ENCODE peak calls at places on chromosomes 7 and 10, in four cellular contexts. O is GM12878, F is HCT116, B is H1. I is an unnamed sample.

GRCh38 chr7:464712-465461 is 54.8 kb downstream of the PDGFA start:
- DNase-seq in F (no peak), B (no peak), O (no peak), I (no peak)

GRCh38 chr10:119416855-119417254 is 125.7 kb downstream of the RGS10 start:
- DNase-seq in F (peak; percentile 58), O (peak; percentile 15), B (peak; percentile 36), I (peak; percentile 72)

GRCh38 chr7:5625938-5626337 is 155.5 kb downstream of the RNF216 start:
- DNase-seq in B (no peak), F (peak; percentile 3), O (no peak), I (peak; percentile 58)

GRCh38 chr7:100546129-100546867 is 7.3 kb downstream of the AGFG2 start:
- DNase-seq in B (no peak), F (no peak), O (no peak), I (no peak)

GRCh38 chr10:122591736-122592135 is 31.2 kb downstream of the DMBT1 start:
- DNase-seq in O (no peak), F (no peak), B (no peak), I (no peak)

GRCh38 chr7:4683043-4683883 is 1.2 kb downstream of the FOXK1 start:
- DNase-seq in B (no peak), F (no peak), O (no peak), I (peak; percentile 51)

GRCh38 chr7:42940985-42941847 is 9.0 kb downstream of the MRPL32 start:
- DNase-seq in B (peak; percentile 65), F (peak; percentile 51), O (peak; percentile 48), I (peak; percentile 89)

GRCh38 chr10:127145173-127145572 is 51.2 kb downstream of the INSYN2A start:
- DNase-seq in B (no peak), F (peak; percentile 24), O (no peak), I (no peak)

GRCh38 chr7:116535416-116535815 is 10.6 kb downstream of the CAV1 start:
- DNase-seq in F (no peak), O (no peak), B (no peak), I (no peak)

GRCh38 chr10:119104653-119105024 is 726 bp downstream of the DENND10 start:
- DNase-seq in O (no peak), B (no peak), F (no peak), I (no peak)

GRCh38 chr7:125061776-125062397 is 132.3 kb upstream of the POT1 start:
- DNase-seq in B (no peak), F (peak; percentile 35), O (no peak), I (peak; percentile 41)

GRCh38 chr7:39042706-39043105 is 65.0 kb downstream of the POU6F2 start:
- DNase-seq in O (no peak), B (no peak), F (no peak), I (no peak)

GRCh38 chr10:78459639-78460037 is 426.0 kb downstream of the RPS24 start:
- DNase-seq in F (no peak), B (no peak), O (no peak), I (no peak)

GRCh38 chr10:6878067-6878412 is 298.0 kb upstream of the PRKCQ start:
- DNase-seq in O (no peak), F (no peak), B (peak; percentile 21), I (no peak)

GRCh38 chr10:44911081-44911540 is at the start of gene TMEM72:
- DNase-seq in F (no peak), B (no peak), O (no peak), I (peak; percentile 65)

GRCh38 chr10:25641576-25641975 is 292.5 kb upstream of the MYO3A start:
- DNase-seq in O (no peak), B (no peak), F (no peak), I (no peak)

GRCh38 chr7:2409745-2410414 is 6.5 kb downstream of the CHST12 start:
- DNase-seq in F (no peak), B (no peak), O (no peak), I (peak; percentile 65)

GRCh38 chr7:6284461-6285360 is 12.3 kb upstream of the CYTH3 start:
- DNase-seq in O (no peak), F (peak; percentile 77), B (no peak), I (no peak)

GRCh38 chr10:48383393-48383792 is 76.9 kb downstream of the MAPK8 start:
- DNase-seq in O (no peak), F (no peak), B (no peak), I (no peak)

GRCh38 chr7:1112625-1113547 is 25.0 kb downstream of the GPER1 start:
- DNase-seq in O (no peak), B (no peak), F (no peak), I (no peak)

GRCh38 chr10:43963793-43964425 is 315.2 kb upstream of the ZNF32 start:
- DNase-seq in F (no peak), B (no peak), O (no peak), I (no peak)

GRCh38 chr7:151062399-151063211 is 3.2 kb downstream of the SLC4A2 start:
- DNase-seq in O (no peak), F (peak; percentile 81), B (peak; percentile 95), I (peak; percentile 96)
- TF ChIP-seq SRF in O (no peak), F (no peak), B (no peak), I (no peak)

DNA sequence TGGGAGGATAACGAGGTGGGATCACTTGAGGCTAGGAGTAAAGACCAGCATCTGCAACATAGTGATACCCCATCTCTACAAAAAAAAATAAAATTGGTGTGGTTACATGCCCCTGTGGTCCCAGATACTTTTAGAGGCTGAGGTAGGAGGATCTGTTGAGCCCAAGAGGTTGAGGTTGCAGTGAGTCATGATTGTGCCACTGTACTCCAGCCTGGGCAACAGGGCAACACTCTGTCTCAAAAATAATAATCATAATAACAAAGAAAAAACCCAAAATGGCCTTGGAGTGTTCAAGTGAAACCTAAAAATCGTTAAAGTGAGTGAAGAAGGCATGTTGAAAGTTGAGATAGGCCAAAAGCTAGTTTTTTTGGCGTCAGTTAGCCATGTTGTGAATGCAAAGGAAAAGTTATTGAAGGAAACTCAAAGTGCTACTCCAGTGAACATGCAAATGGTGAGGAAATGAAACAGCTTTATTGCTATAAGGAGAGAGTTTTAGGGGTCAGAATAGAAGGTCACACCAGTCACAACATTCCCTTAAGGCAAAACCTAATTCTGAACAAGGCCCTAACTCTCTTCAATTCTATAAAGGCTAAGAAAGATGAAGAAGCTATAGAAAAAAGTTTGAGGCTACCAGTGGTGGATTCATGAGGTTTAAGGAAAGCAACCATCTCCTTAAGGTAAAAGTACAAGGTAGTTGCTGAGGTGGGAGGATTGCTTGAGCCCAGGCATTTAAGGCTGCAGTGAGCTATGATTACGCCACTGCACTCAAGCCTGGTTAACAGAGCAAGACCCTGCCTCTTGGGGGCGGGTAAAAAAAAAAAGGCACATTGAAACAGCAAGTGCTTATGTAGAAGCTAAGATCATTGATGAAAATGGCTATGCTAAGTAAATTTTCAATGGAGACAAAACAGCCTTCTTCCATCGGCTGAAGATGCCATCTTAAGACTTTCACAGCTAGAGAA is 45.4 kb upstream of the STOX1 start:
- DNase-seq in F (no peak), B (no peak), O (no peak), I (no peak)
- TF ChIP-seq SRF in F (no peak), B (no peak), O (no peak), I (no peak)

DNA sequence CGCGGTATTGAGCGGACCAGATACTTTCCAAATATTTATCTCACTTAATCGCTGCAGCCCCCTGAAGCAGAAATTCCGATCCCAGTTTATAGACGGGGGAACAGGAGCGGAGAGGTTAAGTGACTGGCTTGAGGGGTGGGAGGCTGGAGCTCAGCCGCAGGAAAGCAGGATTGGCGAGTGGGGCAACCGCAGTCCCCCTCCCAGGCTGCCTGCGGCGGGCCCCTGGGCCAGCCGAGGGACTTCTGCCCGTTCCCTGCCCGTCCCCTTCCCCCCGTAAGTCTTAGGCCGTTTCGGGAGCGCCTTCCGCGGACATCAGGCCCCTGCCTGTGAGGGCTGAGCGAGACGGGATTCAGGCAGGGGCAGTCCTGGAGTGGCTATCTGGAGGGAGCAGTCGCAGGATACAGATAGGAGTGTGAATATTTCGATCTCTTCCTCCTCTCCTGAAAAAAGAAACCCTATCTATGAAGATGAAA is 650 bp downstream of the STRIP2 start:
- DNase-seq in F (no peak), O (no peak), B (no peak), I (peak; percentile 65)
- TF ChIP-seq SRF in F (no peak), O (no peak), B (no peak), I (no peak)

GRCh38 chr7:48182736-48183369 is 11.6 kb downstream of the ABCA13 start:
- DNase-seq in O (no peak), F (no peak), B (no peak), I (no peak)
- TF ChIP-seq SRF in O (no peak), F (no peak), B (no peak), I (no peak)

GRCh38 chr7:101581891-101582290 is 47.2 kb downstream of the MYL10 start:
- DNase-seq in B (no peak), F (no peak), O (no peak), I (no peak)
- TF ChIP-seq SRF in B (no peak), F (no peak), O (no peak), I (no peak)

GRCh38 chr7:80634505-80634904 is 3.9 kb upstream of the CD36 start:
- DNase-seq in O (no peak), B (no peak), F (no peak), I (no peak)
- TF ChIP-seq SRF in O (no peak), B (no peak), F (no peak), I (no peak)

DNA sequence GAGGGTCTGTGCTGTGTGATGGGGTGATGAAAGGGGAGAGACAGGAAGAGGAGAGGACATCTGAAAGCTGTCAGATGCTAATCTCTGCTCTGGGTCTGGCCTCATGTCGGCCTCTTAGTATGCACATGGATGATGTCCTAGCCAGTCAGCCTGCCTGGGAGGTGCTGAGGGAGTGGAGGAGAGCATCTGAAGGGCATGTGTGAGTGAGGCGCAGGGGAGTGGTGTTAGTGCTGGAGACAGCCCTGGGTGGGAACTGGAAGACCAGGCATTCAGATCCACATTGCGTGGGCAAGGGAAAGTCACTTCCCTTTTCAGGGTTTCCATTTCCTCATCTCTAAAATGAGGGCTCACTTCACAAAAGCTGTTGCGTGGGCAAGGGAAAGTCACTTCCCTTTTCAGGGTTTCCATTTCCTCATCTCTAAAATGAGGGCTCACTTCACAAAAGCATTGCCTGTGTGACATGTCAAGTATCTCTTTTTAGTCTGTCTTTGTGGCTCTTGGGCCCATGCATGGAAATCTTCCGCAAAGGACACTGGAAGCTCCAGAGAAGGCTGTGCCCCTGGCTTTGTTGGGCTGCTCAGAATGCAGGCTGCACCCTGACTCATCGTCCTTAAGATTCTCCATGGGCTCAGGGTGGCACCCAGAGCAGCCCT is 10.1 kb downstream of the SFTPD start:
- DNase-seq in B (no peak), F (no peak), O (no peak), I (no peak)
- TF ChIP-seq SRF in B (no peak), F (no peak), O (no peak), I (no peak)

GRCh38 chr7:151743481-151743983 is 133.4 kb downstream of the PRKAG2 start:
- DNase-seq in O (no peak), F (no peak), B (no peak), I (no peak)

GRCh38 chr7:151741585-151741984 is 135.3 kb downstream of the PRKAG2 start:
- DNase-seq in B (no peak), O (no peak), F (no peak), I (no peak)

GRCh38 chr7:151744656-151745055 is 132.3 kb downstream of the PRKAG2 start:
- DNase-seq in F (no peak), B (no peak), O (no peak), I (no peak)

GRCh38 chr7:151744051-151744580 is 132.8 kb downstream of the PRKAG2 start:
- DNase-seq in F (no peak), O (no peak), B (no peak), I (no peak)

GRCh38 chr7:151742713-151743480 is 134.0 kb downstream of the PRKAG2 start:
- DNase-seq in O (no peak), F (no peak), B (peak; percentile 47), I (no peak)
- TF ChIP-seq SRF in O (no peak), F (no peak), B (no peak), I (no peak)